ENCODE peak calls at places on chromosome 15, in four cellular contexts. M is IMR-90, E is neuronal stem cell, W is mesendoderm. F is an unnamed sample.

GRCh38 chr15:82540984-82541431 is 751 bp upstream of the RPS17 start:
- DNase-seq in M (peak; percentile 38), E (peak; percentile 12), W (peak; percentile 48), F (no peak)

GRCh38 chr15:75061272-75061671 is 37.9 kb downstream of the PPCDC start:
- DNase-seq in M (peak; percentile 62), E (no peak), W (no peak), F (no peak)

GRCh38 chr15:35871282-35871681 is 325.3 kb upstream of the DPH6 start:
- DNase-seq in M (no peak), E (no peak), W (no peak), F (no peak)

GRCh38 chr15:100891316-100892012 is 11.8 kb downstream of the ALDH1A3 start:
- DNase-seq in M (no peak), E (peak; percentile 43), W (peak; percentile 51), F (no peak)

GRCh38 chr15:58513681-58514336 is 82.0 kb downstream of the LIPC start:
- DNase-seq in M (no peak), E (no peak), W (no peak), F (no peak)

GRCh38 chr15:36428102-36428845 is 151.2 kb upstream of the CDIN1 start:
- DNase-seq in M (peak; percentile 100), E (no peak), W (peak; percentile 86), F (peak; percentile 23)

GRCh38 chr15:59168536-59168935 is 38.1 kb upstream of the LDHAL6B start:
- DNase-seq in M (peak; percentile 63), E (no peak), W (no peak), F (no peak)

GRCh38 chr15:96344706-96345559 is 14.4 kb downstream of the NR2F2 start:
- DNase-seq in M (no peak), E (no peak), W (no peak), F (no peak)

GRCh38 chr15:95446854-95447253 is 883.6 kb upstream of the NR2F2 start:
- DNase-seq in M (no peak), E (no peak), W (no peak), F (no peak)

GRCh38 chr15:56028430-56028829 is 35.0 kb upstream of the NEDD4 start:
- DNase-seq in M (no peak), E (no peak), W (no peak), F (peak; percentile 79)

GRCh38 chr15:52288051-52288942 is 7.3 kb downstream of the MYO5C start:
- DNase-seq in M (peak; percentile 46), E (no peak), W (peak; percentile 41), F (peak; percentile 76)

GRCh38 chr15:32844118-32844711 is 126.4 kb downstream of the GREM1 start:
- DNase-seq in M (peak; percentile 70), E (no peak), W (peak; percentile 56), F (peak; percentile 58)

GRCh38 chr15:100264994-100265640 is 76.7 kb downstream of the ADAMTS17 start:
- DNase-seq in M (no peak), E (no peak), W (no peak), F (no peak)

GRCh38 chr15:96354731-96355560 is 24.4 kb downstream of the NR2F2 start:
- DNase-seq in M (peak; percentile 90), E (no peak), W (peak; percentile 28), F (peak; percentile 65)

GRCh38 chr15:47750030-47750739 is 32.9 kb downstream of the SEMA6D start:
- DNase-seq in M (peak; percentile 91), E (no peak), W (peak; percentile 81), F (peak; percentile 33)

GRCh38 chr15:41825572-41826535 is 2.0 kb upstream of the JMJD7 start:
- DNase-seq in M (no peak), E (no peak), W (peak; percentile 52), F (no peak)

GRCh38 chr15:66997212-66997611 is 68.2 kb upstream of the SMAD3 start:
- DNase-seq in M (peak; percentile 80), E (no peak), W (no peak), F (peak; percentile 87)

GRCh38 chr15:93929375-93930094 is 301.8 kb upstream of the MCTP2 start:
- DNase-seq in M (peak; percentile 60), E (no peak), W (peak; percentile 64), F (no peak)

GRCh38 chr15:93942140-93942808 is 289.1 kb upstream of the MCTP2 start:
- DNase-seq in M (no peak), E (no peak), W (no peak), F (no peak)

GRCh38 chr15:66999601-67000000 is 65.8 kb upstream of the SMAD3 start:
- DNase-seq in M (no peak), E (no peak), W (no peak), F (no peak)

GRCh38 chr15:50109086-50109987 is 9.7 kb downstream of the ATP8B4 start:
- DNase-seq in M (peak; percentile 35), E (no peak), W (no peak), F (no peak)

GRCh38 chr15:89975482-89976291 is 25.4 kb upstream of the ZNF710 start:
- DNase-seq in M (no peak), E (no peak), W (no peak), F (no peak)

GRCh38 chr15:27670481-27670880 is 428.6 kb downstream of the OCA2 start:
- DNase-seq in M (no peak), E (no peak), W (no peak), F (no peak)

GRCh38 chr15:27660676-27661075 is 438.4 kb downstream of the OCA2 start:
- DNase-seq in M (no peak), E (no peak), W (no peak), F (no peak)

GRCh38 chr15:27669641-27670040 is 429.5 kb downstream of the OCA2 start:
- DNase-seq in M (no peak), E (no peak), W (no peak), F (no peak)

GRCh38 chr15:27668471-27669220 is 430.5 kb downstream of the OCA2 start:
- DNase-seq in M (no peak), E (no peak), W (no peak), F (no peak)

DNA sequence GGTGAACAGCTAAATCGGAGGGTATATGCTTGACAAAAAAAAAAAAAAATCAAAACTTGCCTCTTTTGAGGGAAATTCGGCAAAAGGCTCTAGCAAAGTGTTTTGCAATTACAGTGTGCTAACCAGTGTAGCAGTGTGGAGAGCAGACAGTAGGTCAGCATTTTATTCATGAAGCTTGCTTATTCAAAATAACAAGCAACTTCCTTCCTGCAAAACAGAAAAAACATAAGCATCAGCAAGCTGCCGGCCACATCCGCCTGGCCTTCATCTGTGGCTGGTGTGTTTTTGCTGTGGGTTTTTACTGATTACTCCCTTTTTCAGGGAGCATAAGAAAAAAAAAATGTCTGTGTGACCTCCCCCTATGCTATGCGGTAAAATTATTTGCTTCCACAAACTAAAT is 434.1 kb downstream of the OCA2 start:
- DNase-seq in M (no peak), E (no peak), W (no peak), F (no peak)
- H2AK5ac ChIP-seq in M (no peak overlapping the region), E (no peak overlapping the region), W (no peak overlapping the region), F (no peak overlapping the region)

GRCh38 chr15:78393137-78393536 is 44.9 kb upstream of the IREB2 start:
- DNase-seq in M (no peak), E (no peak), W (no peak), F (no peak)

GRCh38 chr15:78396186-78396814 is 41.7 kb upstream of the IREB2 start:
- DNase-seq in M (no peak), E (no peak), W (no peak), F (no peak)

GRCh38 chr15:78396976-78397375 is 41.0 kb upstream of the IREB2 start:
- DNase-seq in M (peak; percentile 10), E (no peak), W (peak; percentile 50), F (peak; percentile 23)

GRCh38 chr15:78397382-78397781 is 40.6 kb upstream of the IREB2 start:
- DNase-seq in M (no peak), E (no peak), W (no peak), F (no peak)

DNA sequence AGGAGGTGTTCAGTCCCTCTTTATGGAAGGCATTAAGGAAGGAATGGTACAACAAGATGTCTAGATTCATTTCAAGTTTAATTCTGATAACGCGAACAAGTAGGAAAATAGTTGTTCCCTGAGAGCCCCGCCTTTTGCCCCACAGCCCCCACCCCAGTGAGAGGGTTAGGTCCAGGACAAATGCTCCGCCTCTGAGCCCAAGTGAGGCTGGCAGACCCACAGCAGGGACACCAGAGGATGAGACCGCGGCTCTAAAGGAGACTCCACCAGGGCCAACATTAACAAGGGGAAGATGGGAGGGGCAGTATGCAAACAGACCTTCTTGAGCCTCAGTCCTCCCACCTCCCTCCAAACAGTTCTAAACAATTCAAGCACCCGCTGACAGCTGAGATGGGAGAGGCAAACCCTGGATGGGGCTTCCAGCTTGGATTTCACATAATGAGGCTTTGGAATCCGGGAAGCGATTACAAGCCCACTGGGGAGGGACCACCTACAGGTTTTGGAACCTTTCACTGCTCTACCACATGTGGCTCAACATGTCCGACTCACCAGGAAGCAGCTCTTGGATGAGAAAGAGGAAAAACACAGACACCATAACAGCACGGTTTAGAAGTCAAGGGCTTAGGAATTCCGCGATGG is 42.9 kb upstream of the IREB2 start:
- DNase-seq in M (no peak), E (peak; percentile 55), W (peak; percentile 86), F (no peak)
- H2AK5ac ChIP-seq in M (no peak overlapping the region), E (no peak overlapping the region), W (no peak overlapping the region), F (no peak overlapping the region)

GRCh38 chr15:83762367-83762766 is 108.4 kb downstream of the ADAMTSL3 start:
- DNase-seq in M (no peak), E (no peak), W (no peak), F (no peak)
- H2AK5ac ChIP-seq in M (no peak overlapping the region), E (no peak overlapping the region), W (no peak overlapping the region), F (no peak overlapping the region)

GRCh38 chr15:63075072-63075995 is 32.8 kb downstream of the TPM1 start:
- DNase-seq in M (peak; percentile 46), E (no peak), W (no peak), F (no peak)

GRCh38 chr15:63073497-63074172 is 31.1 kb downstream of the TPM1 start:
- DNase-seq in M (no peak), E (no peak), W (no peak), F (no peak)

GRCh38 chr15:63072809-63073277 is 30.3 kb downstream of the TPM1 start:
- DNase-seq in M (no peak), E (no peak), W (no peak), F (peak; percentile 46)

GRCh38 chr15:63077952-63078351 is 35.4 kb downstream of the TPM1 start:
- DNase-seq in M (no peak), E (no peak), W (peak; percentile 63), F (no peak)

DNA sequence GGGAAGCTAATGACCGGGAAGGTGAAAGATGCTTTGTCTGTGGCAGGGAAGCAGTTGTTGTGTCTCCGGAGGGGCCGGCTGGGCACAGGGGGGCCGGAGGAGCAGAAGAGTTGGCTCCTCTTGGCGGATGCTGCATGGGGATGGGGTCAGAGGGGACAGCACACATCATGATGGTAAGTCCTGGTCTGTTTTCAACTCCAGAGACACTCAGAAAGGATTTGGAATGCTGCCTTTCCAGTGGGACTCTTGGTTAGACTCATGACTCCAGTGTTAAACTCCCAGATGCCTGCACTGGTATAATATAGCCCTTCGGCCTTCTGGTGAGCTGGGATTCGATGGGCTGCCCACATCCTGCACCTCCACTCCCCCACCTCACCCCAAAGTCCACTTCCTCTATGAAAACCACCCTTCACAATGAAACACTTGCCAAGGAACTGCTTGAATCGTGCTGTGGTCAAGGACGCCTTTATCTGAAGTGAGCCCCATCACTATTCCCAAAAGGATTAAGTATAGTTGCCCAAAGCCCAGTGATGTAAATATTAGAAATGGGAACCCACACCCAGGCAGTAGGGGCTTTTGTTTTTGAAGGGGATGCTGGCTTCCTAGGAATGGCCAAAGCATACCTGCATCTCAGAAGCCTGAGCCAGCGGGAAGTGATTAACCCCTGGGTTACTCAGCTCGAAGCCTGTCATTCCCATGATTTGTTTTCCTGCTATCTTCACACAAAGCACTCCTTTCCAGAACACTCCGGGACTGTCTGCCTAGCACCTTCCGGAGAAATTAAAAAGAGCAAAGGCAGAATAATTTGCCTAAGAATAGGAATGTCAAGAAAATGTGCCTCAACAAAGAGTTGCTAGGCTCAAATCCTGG is 33.8 kb downstream of the TPM1 start:
- DNase-seq in M (no peak), E (no peak), W (peak; percentile 76), F (peak; percentile 77)
- H2AK5ac ChIP-seq in M (peak overlapping the region; percentile 5), E (no peak overlapping the region), W (peak overlapping the region; percentile 9), F (peak overlapping the region; percentile 30)

F was measured in trophoblast cell.